ENCODE peak calls at places on chromosomes 7 and 10, in seven cellular contexts. R, H, U, N, A, Q and I are unnamed samples.

GRCh38 chr10:102735065-102735562 is 8.6 kb upstream of the WBP1L start:
- DNase-seq in R (no peak), Q (no peak), U (no peak), N (no peak), H (no peak), A (no peak), I (no peak)

GRCh38 chr7:146956853-146957252 is 840.3 kb downstream of the CNTNAP2 start:
- DNase-seq in R (no peak), Q (no peak), U (no peak), N (no peak), A (no peak), H (no peak), I (no peak)

GRCh38 chr7:126799541-126799940 is 453.2 kb downstream of the GRM8 start:
- DNase-seq in N (no peak), R (no peak), Q (no peak), H (no peak), A (no peak), U (no peak), I (no peak)

GRCh38 chr10:119211176-119211575 is 3.8 kb downstream of the GRK5 start:
- DNase-seq in U (peak), Q (peak), R (no peak), N (no peak), H (no peak), A (peak), I (peak)

GRCh38 chr10:133391761-133392518 is 2.0 kb upstream of the MTG1 start:
- DNase-seq in U (no peak), R (no peak), A (no peak), N (no peak), H (peak), Q (no peak), I (no peak)

GRCh38 chr10:30007406-30007805 is 52.0 kb downstream of the JCAD start:
- DNase-seq in R (no peak), U (no peak), N (no peak), Q (no peak), H (peak), A (no peak), I (no peak)

GRCh38 chr7:102434039-102434481 is 685 bp downstream of the ORAI2 start:
- DNase-seq in H (no peak), Q (no peak), A (no peak), R (peak), N (peak), U (peak), I (no peak)

GRCh38 chr10:114507449-114507848 is 103.1 kb upstream of the AFAP1L2 start:
- DNase-seq in U (no peak), H (no peak), Q (no peak), R (no peak), A (peak), N (peak), I (peak)

GRCh38 chr7:14835399-14835798 is 67.2 kb downstream of the DGKB start:
- DNase-seq in R (no peak), A (no peak), U (no peak), N (no peak), Q (no peak), H (no peak), I (no peak)

GRCh38 chr10:11936389-11937152 is 106.0 kb downstream of the UPF2 start:
- DNase-seq in R (no peak), N (no peak), U (no peak), H (no peak), A (no peak), Q (no peak), I (no peak)

GRCh38 chr7:36279251-36279925 is 110.3 kb upstream of the ANLN start:
- DNase-seq in N (no peak), U (no peak), A (no peak), H (peak), Q (no peak), R (no peak), I (no peak)

GRCh38 chr7:42151309-42151708 is 85.7 kb downstream of the GLI3 start:
- DNase-seq in R (no peak), N (no peak), Q (no peak), H (no peak), A (peak), U (peak), I (no peak)

GRCh38 chr7:150373049-150373801 is 4.6 kb downstream of the REPIN1 start:
- DNase-seq in R (peak), U (no peak), A (no peak), H (no peak), N (no peak), Q (no peak), I (no peak)
- TF ChIP-seq CTCF in R (peak), U (no peak), A (no peak), H (no peak), N (no peak), Q (no peak), I (no peak)

DNA sequence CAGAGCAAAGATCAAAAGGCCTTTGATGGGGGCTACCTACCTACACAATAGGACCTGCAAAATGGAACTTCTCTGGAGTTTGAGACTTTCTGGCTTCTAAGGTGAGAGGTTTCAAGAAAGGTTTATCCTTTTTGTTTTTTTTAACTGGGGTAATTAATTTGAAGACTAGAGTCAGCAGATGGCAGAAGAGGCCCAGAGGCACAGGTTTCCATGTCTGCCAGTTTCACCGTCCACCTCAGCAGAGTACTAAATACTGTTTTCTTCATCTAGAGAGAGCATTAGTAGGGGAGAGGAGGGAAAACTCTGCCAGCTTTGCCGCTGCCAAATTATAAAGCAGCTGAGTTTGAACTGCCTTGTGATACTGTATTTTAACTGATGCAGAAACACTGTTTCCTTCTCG is 138.7 kb downstream of the SLC25A13 start:
- DNase-seq in U (no peak), H (no peak), A (no peak), Q (no peak), N (no peak), R (no peak), I (no peak)
- TF ChIP-seq CTCF in U (no peak), H (no peak), A (no peak), Q (no peak), N (no peak), R (no peak), I (no peak)

GRCh38 chr7:107691713-107692112 is 31.1 kb downstream of the SLC26A4 start:
- DNase-seq in N (no peak), A (peak), H (no peak), R (no peak), Q (peak), U (peak), I (no peak)
- TF ChIP-seq CTCF in N (no peak), A (no peak), H (no peak), R (no peak), Q (no peak), U (no peak), I (no peak)

DNA sequence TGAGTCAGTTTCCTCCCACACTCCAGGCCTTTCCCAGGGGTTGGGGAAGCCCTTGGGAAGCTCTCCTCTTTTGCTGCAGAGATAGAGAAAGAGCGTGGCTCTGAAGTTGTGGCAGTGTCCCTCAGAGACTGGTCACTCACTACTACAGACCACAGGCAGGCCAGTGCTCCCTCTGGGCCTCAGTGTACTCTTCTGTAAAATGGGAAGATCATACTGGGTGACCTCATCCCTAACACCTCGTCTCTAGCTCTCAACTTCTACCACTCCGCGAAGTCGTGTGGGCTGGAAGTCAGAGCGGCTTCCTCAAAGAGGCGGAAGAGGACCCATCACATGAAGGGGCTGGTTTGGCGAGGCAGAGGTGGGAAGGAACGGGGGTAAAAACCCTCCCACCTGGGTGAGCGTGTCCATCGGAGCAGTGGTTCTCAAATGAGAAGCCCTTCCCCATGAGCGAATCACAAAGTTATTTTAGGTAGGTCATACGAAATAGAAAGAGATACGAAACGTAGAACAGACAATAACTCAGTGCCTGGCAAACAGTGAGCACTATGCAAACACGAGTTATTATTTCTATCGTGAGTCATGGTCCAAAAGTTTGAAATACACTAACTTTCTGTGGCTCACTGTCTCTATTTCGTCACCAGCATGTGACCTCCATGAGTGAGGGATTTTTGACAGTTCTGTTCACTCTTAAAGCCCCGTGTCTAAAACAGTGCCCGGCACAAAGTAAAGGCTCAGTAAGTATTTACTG is 32.7 kb downstream of the PRKAG2 start:
- DNase-seq in U (peak), H (no peak), Q (peak), A (peak), R (no peak), N (peak), I (peak)
- TF ChIP-seq CTCF in U (no peak), H (no peak), Q (no peak), A (no peak), R (no peak), N (no peak), I (no peak)

GRCh38 chr10:84739641-84740040 is 411.3 kb downstream of the CCSER2 start:
- DNase-seq in Q (no peak), U (no peak), A (no peak), N (no peak), R (no peak), H (no peak), I (no peak)

GRCh38 chr10:84743483-84743882 is 415.1 kb downstream of the CCSER2 start:
- DNase-seq in Q (no peak), H (peak), U (peak), N (no peak), A (no peak), R (no peak), I (peak)
- TF ChIP-seq CTCF in Q (peak), H (peak), U (peak), N (peak), A (peak), R (peak), I (peak)

GRCh38 chr10:413662-414071 is 275.8 kb downstream of the DIP2C start:
- DNase-seq in R (no peak), Q (no peak), U (no peak), H (no peak), N (no peak), A (no peak), I (no peak)

GRCh38 chr10:412109-412508 is 276.9 kb downstream of the ZMYND11 start:
- DNase-seq in R (no peak), Q (no peak), A (no peak), H (peak), U (no peak), N (no peak), I (no peak)

GRCh38 chr10:420154-421121 is 269.0 kb downstream of the DIP2C start:
- DNase-seq in A (peak), Q (no peak), N (no peak), H (no peak), U (peak), R (no peak), I (no peak)

GRCh38 chr10:418894-419293 is 270.6 kb downstream of the DIP2C start:
- DNase-seq in Q (no peak), N (no peak), R (no peak), U (no peak), H (no peak), A (no peak), I (no peak)

GRCh38 chr10:416091-416515 is 273.4 kb downstream of the DIP2C start:
- DNase-seq in H (no peak), A (peak), Q (no peak), R (no peak), N (no peak), U (no peak), I (no peak)
- TF ChIP-seq CTCF in H (no peak), A (no peak), Q (no peak), R (peak), N (no peak), U (no peak), I (no peak)